ENCODE peak calls at places on chromosomes 3 and 15, in six cellular contexts. H is SK-N-SH; T is CD8-positive, alpha-beta T cell; M is pancreas; E is PC-3; R is GM23248. P is an unnamed sample.

GRCh38 chr3:171145866-171146265 is 119.3 kb upstream of the SLC2A2 start:
- DNase-seq in E (no peak), H (peak), M (no peak), R (no peak), T (no peak), P (no peak)

GRCh38 chr3:149657796-149658443 is at the start of gene WWTR1:
- DNase-seq in E (peak), H (peak), T (no peak), R (peak), M (peak), P (peak)

GRCh38 chr3:122067214-122067550 is 12.0 kb downstream of the CD86 start:
- DNase-seq in T (no peak), R (no peak), H (no peak), M (no peak), E (no peak), P (no peak)

GRCh38 chr15:58065445-58066041 is at the start of gene ALDH1A2:
- DNase-seq in E (no peak), R (no peak), T (no peak), H (peak), M (peak), P (peak)

GRCh38 chr3:131356006-131356405 is 25.6 kb upstream of the NUDT16 start:
- DNase-seq in T (no peak), H (no peak), R (peak), E (peak), M (no peak), P (no peak)

GRCh38 chr15:37072181-37072580 is 28.2 kb downstream of the MEIS2 start:
- DNase-seq in H (no peak), R (no peak), T (no peak), M (no peak), E (no peak), P (no peak)

GRCh38 chr3:195178124-195178910 is 92.6 kb downstream of the XXYLT1 start:
- DNase-seq in M (no peak), H (peak), E (no peak), R (no peak), T (no peak), P (no peak)

GRCh38 chr3:78235841-78236240 is 1195.9 kb downstream of the ROBO2 start:
- DNase-seq in R (no peak), T (no peak), M (no peak), E (no peak), H (no peak), P (no peak)

GRCh38 chr3:180531303-180532278 is 70.4 kb upstream of the TTC14 start:
- DNase-seq in T (no peak), E (no peak), R (no peak), M (no peak), H (no peak), P (no peak)
- H3K27ac ChIP-seq in T (no peak), E (no peak), R (no peak), M (no peak), H (no peak), P (no peak)

DNA sequence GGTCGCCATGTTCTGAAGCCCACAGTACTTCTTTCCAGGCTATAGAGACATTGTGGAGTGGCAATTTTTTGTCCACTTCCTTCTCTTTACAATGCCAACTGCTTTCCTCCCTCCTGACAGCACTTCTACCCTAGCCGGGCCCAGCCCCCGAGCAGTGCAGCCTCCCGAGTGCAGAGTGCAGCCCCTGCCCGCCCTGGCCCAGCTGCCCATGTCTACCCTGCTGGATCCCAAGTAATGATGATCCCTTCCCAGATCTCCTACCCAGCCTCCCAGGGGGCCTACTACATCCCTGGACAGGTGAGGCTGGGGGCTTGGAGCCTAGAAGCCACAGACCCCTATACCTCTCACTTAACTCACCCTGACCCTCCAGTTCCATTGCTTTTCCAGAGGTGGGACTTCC is 2.8 kb downstream of the EIF4G1 start:
- DNase-seq in T (no peak), R (no peak), E (no peak), H (no peak), M (no peak), P (no peak)
- H3K27ac ChIP-seq in T (no peak), R (peak), E (no peak), H (no peak), M (no peak), P (no peak)

GRCh38 chr3:162292409-162292808 is 795.8 kb downstream of the OTOL1 start:
- DNase-seq in T (no peak), E (no peak), R (no peak), H (no peak), M (no peak), P (no peak)

GRCh38 chr3:162295323-162295983 is 798.8 kb downstream of the OTOL1 start:
- DNase-seq in H (no peak), M (no peak), T (no peak), R (peak), E (peak), P (no peak)
- H3K27ac ChIP-seq in H (peak), M (no peak), T (no peak), R (peak), E (peak), P (no peak)

GRCh38 chr3:46935168-46935858 is 41.2 kb downstream of the CCDC12 start:
- DNase-seq in T (no peak), E (peak), H (peak), M (peak), R (peak), P (peak)

GRCh38 chr3:46935989-46936620 is 40.4 kb downstream of the CCDC12 start:
- DNase-seq in T (no peak), M (no peak), H (no peak), E (no peak), R (no peak), P (no peak)

GRCh38 chr3:46936733-46937250 is 39.8 kb downstream of the CCDC12 start:
- DNase-seq in T (no peak), R (peak), M (no peak), E (no peak), H (no peak), P (no peak)

GRCh38 chr3:46939578-46940405 is 36.8 kb downstream of the CCDC12 start:
- DNase-seq in E (no peak), M (no peak), R (no peak), H (no peak), T (no peak), P (no peak)

DNA sequence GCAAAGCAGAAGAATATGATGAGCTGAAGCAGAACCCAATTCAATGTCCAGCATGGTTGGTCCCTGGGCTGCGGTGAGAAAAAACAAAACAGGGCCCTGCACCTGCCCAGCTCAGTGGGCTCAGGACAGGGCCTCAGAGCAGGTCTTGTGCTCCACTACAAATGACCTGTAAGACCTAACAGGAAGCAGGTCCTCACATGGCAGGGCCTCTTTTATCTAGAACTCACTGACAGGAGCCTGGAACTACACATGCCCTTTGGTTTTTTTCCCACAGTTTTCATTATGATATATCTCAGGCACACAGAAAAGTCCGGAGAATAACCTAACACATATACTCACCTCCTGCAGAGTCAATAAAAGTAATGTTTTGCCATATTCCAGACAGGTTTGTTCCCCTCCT is 38.4 kb downstream of the CCDC12 start:
- DNase-seq in T (no peak), E (no peak), H (no peak), M (peak), R (no peak), P (no peak)
- H3K27ac ChIP-seq in T (no peak), E (no peak), H (no peak), M (peak), R (no peak), P (no peak)

GRCh38 chr15:65354835-65355172 is 23.0 kb downstream of the IGDCC3 start:
- DNase-seq in E (no peak), H (no peak), R (no peak), T (no peak), M (no peak), P (no peak)
- H3K27ac ChIP-seq in E (no peak), H (no peak), R (no peak), T (no peak), M (no peak), P (peak)

P was measured in neuronal stem cell.